ENCODE peak calls at places on chromosomes 16 and 17, in eight cellular contexts. M is AG09319; I is brain microvascular endothelial cell; Y is lung; Z is GM18507; C is islet precursor cell; L is stimulated activated naive CD4-positive, alpha-beta T cell; G is activated gamma-delta T cell treated with Interleukin-2 at 50 U/mL for 16 hours. W is an unnamed sample.

GRCh38 chr16:70018254-70018653 is 67.1 kb downstream of the CLEC18A start:
- DNase-seq in M (no peak), I (peak), Y (no peak), Z (no peak), C (peak), L (peak), G (peak), W (peak)

GRCh38 chr17:76973040-76973439 is 104.8 kb downstream of the MGAT5B start:
- DNase-seq in M (no peak), I (no peak), Y (no peak), Z (no peak), C (peak), L (no peak), G (no peak), W (no peak)

GRCh38 chr17:11909348-11909747 is 87.9 kb downstream of the ZNF18 start:
- DNase-seq in M (no peak), I (no peak), Y (no peak), Z (no peak), C (no peak), L (no peak), G (no peak), W (no peak)

GRCh38 chr16:11481987-11482386 is 104.7 kb downstream of the LITAF start:
- DNase-seq in M (no peak), I (peak), Y (no peak), Z (no peak), C (no peak), L (no peak), G (no peak), W (no peak)

GRCh38 chr17:41907185-41907556 is 11.6 kb downstream of the ACLY start:
- DNase-seq in M (peak), I (peak), Y (no peak), Z (no peak), C (no peak), L (no peak), G (no peak), W (no peak)

GRCh38 chr16:15617901-15618300 is 25.1 kb downstream of the MARF1 start:
- DNase-seq in M (no peak), I (no peak), Y (no peak), Z (no peak), C (no peak), L (no peak), G (no peak), W (no peak)

GRCh38 chr17:4101127-4101798 is 41.6 kb downstream of the ZZEF1 start:
- DNase-seq in M (no peak), I (peak), Y (no peak), Z (no peak), C (peak), L (no peak), G (no peak), W (no peak)

GRCh38 chr17:69812240-69812837 is 262.7 kb upstream of the KCNJ16 start:
- DNase-seq in M (no peak), I (no peak), Y (no peak), Z (no peak), C (no peak), L (no peak), G (no peak), W (no peak)

GRCh38 chr17:82154881-82155331 is 56.9 kb upstream of the FASN start:
- DNase-seq in M (no peak), I (no peak), Y (no peak), Z (no peak), C (no peak), L (no peak), G (no peak), W (no peak)

GRCh38 chr16:67481561-67482259 is 753 bp upstream of the ATP6V0D1 start:
- DNase-seq in M (no peak), I (no peak), Y (peak), Z (no peak), C (no peak), L (peak), G (peak), W (peak)

GRCh38 chr17:82598256-82599011 is 49.8 kb downstream of the WDR45B start:
- DNase-seq in M (no peak), I (peak), Y (no peak), Z (no peak), C (peak), L (no peak), G (no peak), W (no peak)